ENCODE peak calls at places on chromosomes 7 and 10, in ten cellular contexts. S, H, J, B, K, C, O, U, L and E are unnamed samples.

GRCh38 chr7:151378496-151379192 is 31.2 kb downstream of the WDR86 start:
- DNase-seq in B (no peak), S (peak; percentile 13), O (no peak), U (no peak), C (no peak), K (no peak), J (no peak), H (no peak), L (no peak), E (no peak)

GRCh38 chr10:4778761-4779160 is 47.2 kb upstream of the AKR1E2 start:
- DNase-seq in O (no peak), K (no peak), J (no peak), S (no peak), U (no peak), C (no peak), H (no peak), B (no peak), L (no peak), E (no peak)

GRCh38 chr10:11045487-11045886 is 27.8 kb downstream of the CELF2 start:
- DNase-seq in U (no peak), H (no peak), C (no peak), J (no peak), S (no peak), B (no peak), K (no peak), O (no peak), L (no peak), E (no peak)

GRCh38 chr7:42097756-42098155 is 139.3 kb downstream of the GLI3 start:
- DNase-seq in K (no peak), L (no peak), C (no peak), O (no peak), U (no peak), J (no peak), B (peak; percentile 96), S (no peak), H (no peak), E (peak; percentile 89)

GRCh38 chr7:43099750-43100149 is 12.7 kb upstream of the HECW1 start:
- DNase-seq in H (no peak), O (no peak), K (no peak), L (no peak), J (no peak), U (no peak), S (no peak), B (no peak), C (no peak), E (no peak)

GRCh38 chr7:105244594-105244993 is 144.1 kb downstream of the SRPK2 start:
- DNase-seq in U (no peak), B (no peak), J (no peak), K (no peak), C (no peak), S (no peak), H (no peak), L (no peak), O (no peak), E (no peak)

GRCh38 chr10:42640610-42641229 is 2.4 kb upstream of the ZNF33B start:
- DNase-seq in K (no peak), B (peak; percentile 99), L (no peak), H (peak; percentile 45), S (no peak), U (no peak), C (peak; percentile 56), J (no peak), O (no peak), E (no peak)

GRCh38 chr7:28629216-28629848 is 217.0 kb downstream of the CREB5 start:
- DNase-seq in H (no peak), J (no peak), B (no peak), C (no peak), S (no peak), O (no peak), K (no peak), L (no peak), U (no peak), E (peak; percentile 58)

DNA sequence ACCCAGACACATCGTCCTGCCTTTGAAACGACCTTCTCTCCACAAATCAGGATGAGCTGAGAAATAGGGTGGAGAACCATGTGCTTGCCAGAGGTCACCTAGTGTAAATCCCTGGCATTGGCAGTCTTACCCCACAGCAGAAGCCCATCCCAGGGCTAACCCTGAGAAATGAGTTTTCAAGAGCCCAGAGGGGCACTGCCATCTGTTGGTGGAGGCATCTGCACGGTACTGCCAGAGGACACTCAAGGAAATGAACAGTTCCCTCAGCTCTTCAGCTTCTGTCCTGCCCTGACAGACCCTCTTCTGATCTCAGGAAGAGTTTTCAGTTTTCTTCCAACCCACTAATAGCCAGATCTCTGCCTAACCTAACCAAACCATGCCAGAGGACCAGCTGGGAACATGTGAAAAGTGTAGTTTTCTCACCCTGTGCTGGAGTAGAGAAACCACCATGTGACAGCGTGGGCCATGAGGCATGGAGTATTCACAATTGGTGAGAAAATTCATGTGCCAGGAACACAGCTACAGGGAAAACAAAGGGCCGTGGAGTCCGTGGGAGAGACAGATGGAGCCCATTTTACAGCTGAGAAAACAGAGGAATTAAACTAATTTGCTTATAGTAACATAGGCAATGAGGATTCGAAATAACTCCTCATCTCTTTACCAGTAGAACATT is 37.7 kb upstream of the ITPRID1 start:
- DNase-seq in H (no peak), L (no peak), U (no peak), C (no peak), K (no peak), B (no peak), O (no peak), S (no peak), J (no peak), E (no peak)
- TF ChIP-seq CTCF in H (no peak), L (no peak), U (no peak), C (no peak), K (no peak), B (peak; percentile 7), O (no peak), S (no peak), J (no peak), E (no peak)

DNA sequence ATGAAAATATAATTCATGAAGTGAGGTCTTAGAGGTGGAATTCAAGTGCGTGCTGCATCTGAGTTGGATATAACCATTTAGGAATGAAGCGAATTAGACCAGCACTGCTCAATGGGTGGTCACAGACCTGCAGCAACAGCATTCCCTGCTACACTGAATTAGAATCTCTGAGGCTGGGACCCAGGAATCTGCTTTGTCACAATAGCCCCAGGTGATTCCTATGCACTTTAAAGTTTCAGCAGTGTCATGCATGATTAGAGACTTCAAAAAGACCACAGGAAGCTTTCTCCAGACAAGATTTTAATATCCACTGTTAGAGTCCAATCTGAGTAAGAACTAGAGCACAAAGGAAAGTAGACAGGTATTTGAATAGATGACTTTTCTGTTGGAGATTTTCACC is 352.8 kb upstream of the VSTM2A start:
- DNase-seq in J (no peak), C (no peak), B (no peak), S (no peak), L (no peak), U (no peak), H (peak; percentile 75), K (no peak), O (no peak), E (no peak)
- TF ChIP-seq CTCF in J (no peak), C (no peak), B (no peak), S (no peak), L (no peak), U (no peak), H (no peak), K (no peak), O (no peak), E (no peak)

GRCh38 chr7:56091591-56091990 is 1.2 kb downstream of the PHKG1 start:
- DNase-seq in S (no peak), C (no peak), J (no peak), B (no peak), O (no peak), K (no peak), L (no peak), H (no peak), U (no peak), E (no peak)

GRCh38 chr7:56087445-56087844 is 5.3 kb downstream of the PHKG1 start:
- DNase-seq in L (no peak), C (no peak), S (no peak), K (no peak), O (no peak), J (no peak), U (no peak), B (no peak), H (no peak), E (no peak)

GRCh38 chr7:56097700-56098099 is 4.9 kb upstream of the PHKG1 start:
- DNase-seq in L (no peak), K (no peak), B (no peak), O (peak; percentile 63), H (no peak), J (peak; percentile 44), U (no peak), C (peak; percentile 69), S (no peak), E (peak; percentile 84)

DNA sequence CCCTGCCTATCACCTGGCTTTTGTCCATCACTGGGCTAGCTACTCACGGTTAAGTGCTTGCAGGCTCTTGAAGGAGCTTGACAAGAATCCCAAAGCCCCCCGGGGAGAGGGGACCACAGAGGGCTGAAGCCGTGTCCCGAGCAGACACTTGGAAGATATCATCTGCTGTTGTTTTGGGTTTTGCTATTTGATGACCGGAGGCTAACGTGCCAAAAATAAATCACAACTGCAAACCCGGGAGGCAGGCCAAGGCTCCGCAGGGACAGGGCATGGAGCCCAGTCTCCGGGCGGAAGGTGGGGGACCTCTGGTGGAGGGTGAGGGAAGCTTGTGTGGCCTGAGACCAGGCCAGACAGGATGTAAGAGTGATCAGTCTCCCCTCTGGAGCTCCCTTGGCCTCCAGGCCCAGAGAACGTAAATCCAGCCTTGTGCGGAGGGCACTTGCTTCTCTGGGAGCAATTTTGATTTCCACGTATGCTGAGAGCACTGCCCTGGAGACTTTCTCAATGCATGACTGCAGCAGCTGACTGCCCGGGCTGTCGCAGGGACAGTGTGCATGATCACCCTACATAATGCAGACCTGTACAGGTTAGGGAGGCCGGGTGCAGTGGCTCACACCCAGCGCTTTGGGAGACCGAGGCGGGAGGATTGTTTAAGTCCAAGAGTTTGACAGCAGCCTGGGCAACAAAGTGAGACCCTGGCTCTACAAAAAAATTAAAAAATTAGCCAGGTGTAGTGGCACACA is at the start of gene PHKG1:
- DNase-seq in J (peak; percentile 84), C (peak; percentile 48), K (no peak), L (no peak), B (peak; percentile 49), U (no peak), H (peak; percentile 48), O (peak; percentile 56), S (no peak), E (peak; percentile 84)
- TF ChIP-seq CTCF in J (peak; percentile 64), C (no peak), K (no peak), L (no peak), B (peak; percentile 44), U (no peak), H (peak; percentile 61), O (peak; percentile 49), S (no peak), E (peak; percentile 81)

DNA sequence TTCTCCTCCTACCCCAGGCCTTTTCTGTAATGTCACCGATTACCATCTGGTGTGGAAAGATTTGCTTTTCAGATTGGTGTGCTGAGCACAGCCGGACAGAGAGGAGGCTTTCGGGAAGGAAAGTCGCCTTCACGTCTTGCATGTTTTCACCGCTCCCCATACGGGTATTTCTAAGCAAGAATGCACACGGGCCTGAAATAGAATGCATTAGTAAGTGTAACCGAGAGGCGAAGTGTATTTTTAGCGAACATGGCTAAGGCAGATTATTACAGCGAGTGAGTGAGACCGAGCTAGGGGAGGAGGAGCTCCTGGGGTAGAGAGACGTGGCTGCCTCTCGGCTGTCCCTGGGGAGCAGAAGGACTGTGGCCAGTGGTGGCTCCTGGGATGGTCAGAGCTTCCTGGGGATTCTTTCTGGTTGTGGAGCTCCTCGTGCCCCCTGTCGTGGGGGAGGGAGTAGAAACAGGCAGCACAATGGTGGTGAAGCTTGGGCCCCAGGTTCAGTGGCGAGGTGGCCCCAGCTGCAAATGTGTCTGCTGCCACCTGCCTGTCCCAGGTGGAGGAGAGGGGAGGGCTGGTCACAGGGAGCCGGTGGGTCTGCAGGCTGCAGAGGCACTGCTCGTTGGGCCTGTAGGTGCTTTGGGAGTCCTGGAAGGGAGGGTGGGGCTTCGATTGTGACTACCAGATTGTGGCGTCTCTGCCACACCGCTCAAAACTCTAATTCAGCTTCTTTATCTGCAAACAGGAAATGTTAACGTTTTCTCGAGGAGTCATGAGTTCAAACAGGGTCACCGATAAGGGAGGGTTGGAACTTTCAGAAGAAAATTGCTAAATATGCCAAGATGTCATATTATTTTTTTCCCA is 135.8 kb downstream of the CAMK1D start:
- DNase-seq in J (peak; percentile 34), B (no peak), H (peak; percentile 67), U (peak; percentile 54), K (peak; percentile 29), C (no peak), O (no peak), S (peak; percentile 67), L (peak; percentile 62), E (no peak)
- TF ChIP-seq CTCF in J (no peak), B (no peak), H (peak; percentile 43), U (no peak), K (no peak), C (no peak), O (no peak), S (peak; percentile 25), L (no peak), E (no peak)